ENCODE peak calls at places on chromosome 16, in six cellular contexts. H is GM13976, Z is nucleus accumbens, J is hypothalamus, R is AG10803, L is T47D. A is an unnamed sample.

GRCh38 chr16:23505180-23505665 is 5.1 kb downstream of the GGA2 start:
- DNase-seq in J (no peak), Z (no peak), R (no peak), L (no peak), H (no peak), A (no peak)

GRCh38 chr16:14347706-14348105 is 276.6 kb downstream of the MRTFB start:
- DNase-seq in H (no peak), R (no peak), L (no peak), J (no peak), Z (no peak), A (no peak)

GRCh38 chr16:2771496-2772402 is 5.3 kb downstream of the ELOB start:
- DNase-seq in R (no peak), Z (no peak), L (no peak), J (no peak), H (no peak), A (no peak)

GRCh38 chr16:77500286-77500598 is 65.4 kb upstream of the ADAMTS18 start:
- DNase-seq in J (no peak), R (no peak), Z (no peak), L (no peak), H (no peak), A (no peak)

GRCh38 chr16:88381820-88382451 is 823 bp upstream of the ZNF469 start:
- DNase-seq in Z (no peak), J (no peak), R (no peak), H (no peak), L (no peak), A (no peak)

GRCh38 chr16:86578056-86578455 is 293 bp upstream of the FOXL1 start:
- DNase-seq in J (no peak), R (no peak), Z (no peak), L (no peak), H (no peak), A (no peak)

GRCh38 chr16:12339686-12340085 is 363.2 kb downstream of the SNX29 start:
- DNase-seq in J (no peak), R (peak), Z (no peak), L (no peak), H (no peak), A (no peak)

GRCh38 chr16:47732122-47732805 is 271.1 kb downstream of the PHKB start:
- DNase-seq in L (no peak), J (no peak), H (no peak), R (peak), Z (no peak), A (no peak)

GRCh38 chr16:61435356-61435755 is 600.9 kb downstream of the CDH8 start:
- DNase-seq in J (no peak), L (no peak), R (no peak), H (no peak), Z (no peak), A (no peak)

GRCh38 chr16:85015481-85016177 is 4.3 kb upstream of the ZDHHC7 start:
- DNase-seq in Z (no peak), L (no peak), J (no peak), H (no peak), R (no peak), A (no peak)

GRCh38 chr16:14629612-14629918 is 495 bp downstream of the PARN start:
- DNase-seq in H (no peak), R (no peak), L (no peak), Z (no peak), J (no peak), A (peak)

GRCh38 chr16:71882505-71883192 is 1.3 kb downstream of the ZNF821 start:
- DNase-seq in J (no peak), Z (peak), H (peak), R (peak), L (peak), A (peak)

GRCh38 chr16:57503366-57503765 is 17.1 kb upstream of the DOK4 start:
- DNase-seq in R (no peak), H (no peak), Z (no peak), J (no peak), L (no peak), A (no peak)

A was measured in C1 segment of cervical spinal cord.